ENCODE peak calls at places on chromosomes 12 and 14, in ten cellular contexts. One of them, this sample, is unnamed.

GRCh38 chr12:104213952-104214351 is 1.6 kb upstream of the TXNRD1 start:
- DNase-seq in ascending aorta: no peak
- DNase-seq in lung: no peak
- DNase-seq in right atrium auricular region: no peak
- DNase-seq in stomach: no peak
- DNase-seq in astrocyte of the spinal cord: peak
- DNase-seq in nephron progenitor cell: no peak
- DNase-seq in left lung: no peak
- DNase-seq in mesothelial cell of epicardium: no peak
- DNase-seq in endothelial cell: no peak
- DNase-seq in this sample: peak

GRCh38 chr14:23450376-23450775 is 14.9 kb upstream of the MYH7 start:
- DNase-seq in lung: no peak
- DNase-seq in endothelial cell: no peak
- DNase-seq in stomach: no peak
- DNase-seq in left lung: no peak
- DNase-seq in ascending aorta: no peak
- DNase-seq in nephron progenitor cell: no peak
- DNase-seq in astrocyte of the spinal cord: no peak
- DNase-seq in right atrium auricular region: no peak
- DNase-seq in mesothelial cell of epicardium: no peak
- DNase-seq in this sample: no peak

GRCh38 chr12:125455556-125455955 is 390.3 kb downstream of the AACS start:
- DNase-seq in ascending aorta: no peak
- DNase-seq in astrocyte of the spinal cord: no peak
- DNase-seq in mesothelial cell of epicardium: no peak
- DNase-seq in nephron progenitor cell: no peak
- DNase-seq in lung: no peak
- DNase-seq in left lung: no peak
- DNase-seq in stomach: no peak
- DNase-seq in right atrium auricular region: no peak
- DNase-seq in endothelial cell: no peak
- DNase-seq in this sample: no peak

GRCh38 chr12:80979251-80979650 is 41.5 kb upstream of the LIN7A start:
- DNase-seq in mesothelial cell of epicardium: no peak
- DNase-seq in left lung: no peak
- DNase-seq in astrocyte of the spinal cord: no peak
- DNase-seq in ascending aorta: no peak
- DNase-seq in endothelial cell: no peak
- DNase-seq in lung: no peak
- DNase-seq in nephron progenitor cell: no peak
- DNase-seq in stomach: no peak
- DNase-seq in right atrium auricular region: no peak
- DNase-seq in this sample: no peak

GRCh38 chr12:110001596-110001995 is 2.4 kb downstream of the ANKRD13A start:
- DNase-seq in ascending aorta: no peak
- DNase-seq in stomach: no peak
- DNase-seq in astrocyte of the spinal cord: peak
- DNase-seq in left lung: no peak
- DNase-seq in right atrium auricular region: no peak
- DNase-seq in mesothelial cell of epicardium: no peak
- DNase-seq in lung: no peak
- DNase-seq in endothelial cell: no peak
- DNase-seq in nephron progenitor cell: no peak
- DNase-seq in this sample: peak

GRCh38 chr14:37466003-37466622 is 128.9 kb downstream of the FOXA1 start:
- DNase-seq in lung: no peak
- DNase-seq in endothelial cell: no peak
- DNase-seq in ascending aorta: no peak
- DNase-seq in nephron progenitor cell: no peak
- DNase-seq in stomach: no peak
- DNase-seq in astrocyte of the spinal cord: no peak
- DNase-seq in left lung: no peak
- DNase-seq in mesothelial cell of epicardium: no peak
- DNase-seq in right atrium auricular region: no peak
- DNase-seq in this sample: no peak

GRCh38 chr14:96100171-96101064 is 61.3 kb downstream of the C14orf132 start:
- DNase-seq in left lung: peak
- DNase-seq in nephron progenitor cell: peak
- DNase-seq in mesothelial cell of epicardium: peak
- DNase-seq in right atrium auricular region: peak
- DNase-seq in endothelial cell: peak
- DNase-seq in lung: peak
- DNase-seq in astrocyte of the spinal cord: peak
- DNase-seq in ascending aorta: no peak
- DNase-seq in stomach: peak
- DNase-seq in this sample: peak

GRCh38 chr12:126747530-126748149 is 1519.3 kb upstream of the TMEM132C start:
- DNase-seq in endothelial cell: no peak
- DNase-seq in nephron progenitor cell: peak
- DNase-seq in lung: peak
- DNase-seq in ascending aorta: no peak
- DNase-seq in mesothelial cell of epicardium: peak
- DNase-seq in astrocyte of the spinal cord: peak
- DNase-seq in right atrium auricular region: no peak
- DNase-seq in left lung: peak
- DNase-seq in stomach: peak
- DNase-seq in this sample: no peak

GRCh38 chr14:34363733-34364134 is 98.3 kb downstream of the SPTSSA start:
- DNase-seq in right atrium auricular region: no peak
- DNase-seq in mesothelial cell of epicardium: no peak
- DNase-seq in stomach: no peak
- DNase-seq in ascending aorta: no peak
- DNase-seq in lung: no peak
- DNase-seq in endothelial cell: no peak
- DNase-seq in left lung: no peak
- DNase-seq in astrocyte of the spinal cord: no peak
- DNase-seq in nephron progenitor cell: no peak
- DNase-seq in this sample: no peak

GRCh38 chr14:67680121-67680602 is 5.7 kb upstream of the VTI1B start:
- DNase-seq in nephron progenitor cell: no peak
- DNase-seq in endothelial cell: no peak
- DNase-seq in mesothelial cell of epicardium: no peak
- DNase-seq in left lung: no peak
- DNase-seq in ascending aorta: no peak
- DNase-seq in right atrium auricular region: no peak
- DNase-seq in astrocyte of the spinal cord: peak
- DNase-seq in stomach: no peak
- DNase-seq in lung: no peak
- DNase-seq in this sample: no peak

GRCh38 chr12:79886917-79887519 is 47.9 kb downstream of the PPP1R12A start:
- DNase-seq in right atrium auricular region: no peak
- DNase-seq in left lung: no peak
- DNase-seq in endothelial cell: no peak
- DNase-seq in mesothelial cell of epicardium: no peak
- DNase-seq in nephron progenitor cell: no peak
- DNase-seq in ascending aorta: no peak
- DNase-seq in stomach: no peak
- DNase-seq in lung: no peak
- DNase-seq in astrocyte of the spinal cord: peak
- DNase-seq in this sample: no peak

GRCh38 chr14:55884819-55885218 is 233.4 kb upstream of the PELI2 start:
- DNase-seq in lung: no peak
- DNase-seq in stomach: no peak
- DNase-seq in right atrium auricular region: no peak
- DNase-seq in mesothelial cell of epicardium: no peak
- DNase-seq in left lung: no peak
- DNase-seq in endothelial cell: no peak
- DNase-seq in nephron progenitor cell: no peak
- DNase-seq in astrocyte of the spinal cord: no peak
- DNase-seq in ascending aorta: no peak
- DNase-seq in this sample: no peak

GRCh38 chr14:39102265-39102968 is 618 bp downstream of the SEC23A start:
- DNase-seq in stomach: peak
- DNase-seq in left lung: no peak
- DNase-seq in ascending aorta: no peak
- DNase-seq in right atrium auricular region: no peak
- DNase-seq in nephron progenitor cell: no peak
- DNase-seq in endothelial cell: no peak
- DNase-seq in mesothelial cell of epicardium: no peak
- DNase-seq in lung: no peak
- DNase-seq in astrocyte of the spinal cord: peak
- DNase-seq in this sample: no peak

GRCh38 chr14:54686871-54687749 is 120.2 kb downstream of the SAMD4A start:
- DNase-seq in lung: no peak
- DNase-seq in right atrium auricular region: peak
- DNase-seq in left lung: no peak
- DNase-seq in endothelial cell: no peak
- DNase-seq in nephron progenitor cell: no peak
- DNase-seq in astrocyte of the spinal cord: no peak
- DNase-seq in mesothelial cell of epicardium: no peak
- DNase-seq in stomach: no peak
- DNase-seq in ascending aorta: peak
- DNase-seq in this sample: no peak

GRCh38 chr14:49619730-49620129 is 696 bp downstream of the RPL36AL start:
- DNase-seq in mesothelial cell of epicardium: no peak
- DNase-seq in nephron progenitor cell: no peak
- DNase-seq in astrocyte of the spinal cord: no peak
- DNase-seq in ascending aorta: no peak
- DNase-seq in endothelial cell: no peak
- DNase-seq in right atrium auricular region: no peak
- DNase-seq in stomach: no peak
- DNase-seq in left lung: no peak
- DNase-seq in lung: no peak
- DNase-seq in this sample: no peak

GRCh38 chr12:102702447-102703114 is 214.5 kb downstream of the PAH start:
- DNase-seq in left lung: no peak
- DNase-seq in astrocyte of the spinal cord: peak
- DNase-seq in nephron progenitor cell: peak
- DNase-seq in lung: peak
- DNase-seq in right atrium auricular region: peak
- DNase-seq in ascending aorta: no peak
- DNase-seq in endothelial cell: peak
- DNase-seq in stomach: peak
- DNase-seq in mesothelial cell of epicardium: no peak
- DNase-seq in this sample: peak
- TF ChIP-seq CTCF in left lung: peak
- TF ChIP-seq CTCF in astrocyte of the spinal cord: peak
- TF ChIP-seq CTCF in nephron progenitor cell: peak
- TF ChIP-seq CTCF in lung: peak
- TF ChIP-seq CTCF in right atrium auricular region: peak
- TF ChIP-seq CTCF in ascending aorta: peak
- TF ChIP-seq CTCF in endothelial cell: peak
- TF ChIP-seq CTCF in stomach: no peak
- TF ChIP-seq CTCF in mesothelial cell of epicardium: peak
- TF ChIP-seq CTCF in this sample: peak

GRCh38 chr14:75231320-75231719 is 47.3 kb upstream of the FOS start:
- DNase-seq in stomach: no peak
- DNase-seq in lung: no peak
- DNase-seq in left lung: no peak
- DNase-seq in mesothelial cell of epicardium: no peak
- DNase-seq in astrocyte of the spinal cord: no peak
- DNase-seq in ascending aorta: no peak
- DNase-seq in nephron progenitor cell: no peak
- DNase-seq in endothelial cell: no peak
- DNase-seq in right atrium auricular region: no peak
- DNase-seq in this sample: no peak

GRCh38 chr14:75234173-75234855 is 44.3 kb upstream of the FOS start:
- DNase-seq in left lung: peak
- DNase-seq in astrocyte of the spinal cord: peak
- DNase-seq in endothelial cell: no peak
- DNase-seq in ascending aorta: peak
- DNase-seq in right atrium auricular region: peak
- DNase-seq in lung: no peak
- DNase-seq in nephron progenitor cell: no peak
- DNase-seq in stomach: no peak
- DNase-seq in mesothelial cell of epicardium: no peak
- DNase-seq in this sample: no peak

GRCh38 chr14:75229576-75229922 is 49.1 kb upstream of the FOS start:
- DNase-seq in stomach: peak
- DNase-seq in ascending aorta: no peak
- DNase-seq in lung: no peak
- DNase-seq in left lung: no peak
- DNase-seq in astrocyte of the spinal cord: no peak
- DNase-seq in right atrium auricular region: no peak
- DNase-seq in nephron progenitor cell: no peak
- DNase-seq in endothelial cell: no peak
- DNase-seq in mesothelial cell of epicardium: no peak
- DNase-seq in this sample: no peak

GRCh38 chr14:75229923-75230792 is 48.5 kb upstream of the FOS start:
- DNase-seq in lung: no peak
- DNase-seq in endothelial cell: no peak
- DNase-seq in right atrium auricular region: no peak
- DNase-seq in ascending aorta: no peak
- DNase-seq in astrocyte of the spinal cord: peak
- DNase-seq in left lung: no peak
- DNase-seq in stomach: peak
- DNase-seq in nephron progenitor cell: no peak
- DNase-seq in mesothelial cell of epicardium: no peak
- DNase-seq in this sample: no peak

DNA sequence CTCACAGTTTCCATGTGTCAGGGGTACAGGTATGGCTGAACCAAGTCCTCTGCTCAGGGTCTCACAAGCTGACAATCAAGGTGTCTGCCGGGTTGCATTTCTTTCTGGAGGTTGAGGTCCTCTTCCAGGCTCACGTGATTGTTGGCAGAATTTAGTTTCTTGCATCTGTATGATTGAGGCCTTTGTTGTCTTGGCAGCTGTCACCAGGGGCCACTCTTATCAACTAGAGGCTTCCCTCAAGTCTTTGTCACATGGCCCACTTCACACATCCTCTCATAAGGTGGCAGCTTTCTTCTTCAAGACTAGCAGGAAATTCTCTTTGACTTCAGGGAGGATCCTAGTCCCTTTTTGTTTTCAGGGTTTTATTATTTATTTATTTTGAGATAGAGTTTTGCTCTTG is 46.0 kb upstream of the FOS start:
- DNase-seq in astrocyte of the spinal cord: no peak
- DNase-seq in ascending aorta: no peak
- DNase-seq in mesothelial cell of epicardium: no peak
- DNase-seq in endothelial cell: no peak
- DNase-seq in lung: no peak
- DNase-seq in right atrium auricular region: no peak
- DNase-seq in stomach: no peak
- DNase-seq in nephron progenitor cell: no peak
- DNase-seq in left lung: no peak
- DNase-seq in this sample: no peak
- TF ChIP-seq CTCF in astrocyte of the spinal cord: no peak
- TF ChIP-seq CTCF in ascending aorta: no peak
- TF ChIP-seq CTCF in mesothelial cell of epicardium: no peak
- TF ChIP-seq CTCF in endothelial cell: no peak
- TF ChIP-seq CTCF in lung: no peak
- TF ChIP-seq CTCF in right atrium auricular region: no peak
- TF ChIP-seq CTCF in stomach: no peak
- TF ChIP-seq CTCF in nephron progenitor cell: no peak
- TF ChIP-seq CTCF in left lung: no peak
- TF ChIP-seq CTCF in this sample: no peak

GRCh38 chr12:58443273-58443980 is 476.9 kb downstream of the LRIG3 start:
- DNase-seq in lung: no peak
- DNase-seq in stomach: no peak
- DNase-seq in nephron progenitor cell: no peak
- DNase-seq in mesothelial cell of epicardium: no peak
- DNase-seq in endothelial cell: peak
- DNase-seq in astrocyte of the spinal cord: no peak
- DNase-seq in right atrium auricular region: no peak
- DNase-seq in left lung: no peak
- DNase-seq in ascending aorta: no peak
- DNase-seq in this sample: no peak
- TF ChIP-seq CTCF in lung: no peak
- TF ChIP-seq CTCF in stomach: no peak
- TF ChIP-seq CTCF in nephron progenitor cell: peak
- TF ChIP-seq CTCF in mesothelial cell of epicardium: peak
- TF ChIP-seq CTCF in endothelial cell: peak
- TF ChIP-seq CTCF in astrocyte of the spinal cord: peak
- TF ChIP-seq CTCF in right atrium auricular region: peak
- TF ChIP-seq CTCF in left lung: peak
- TF ChIP-seq CTCF in ascending aorta: peak
- TF ChIP-seq CTCF in this sample: peak

GRCh38 chr14:100239200-100239839 is 376 bp downstream of the YY1 start:
- DNase-seq in endothelial cell: no peak
- DNase-seq in ascending aorta: no peak
- DNase-seq in lung: peak
- DNase-seq in right atrium auricular region: no peak
- DNase-seq in astrocyte of the spinal cord: no peak
- DNase-seq in nephron progenitor cell: peak
- DNase-seq in left lung: peak
- DNase-seq in stomach: no peak
- DNase-seq in mesothelial cell of epicardium: no peak
- DNase-seq in this sample: no peak
- TF ChIP-seq CTCF in endothelial cell: no peak
- TF ChIP-seq CTCF in ascending aorta: no peak
- TF ChIP-seq CTCF in lung: no peak
- TF ChIP-seq CTCF in right atrium auricular region: no peak
- TF ChIP-seq CTCF in astrocyte of the spinal cord: no peak
- TF ChIP-seq CTCF in nephron progenitor cell: no peak
- TF ChIP-seq CTCF in left lung: no peak
- TF ChIP-seq CTCF in stomach: no peak
- TF ChIP-seq CTCF in mesothelial cell of epicardium: peak
- TF ChIP-seq CTCF in this sample: no peak

This sample was measured in AG09319.